ENCODE peak calls at places on chromosome 1, in nine cellular contexts. O is activated naive CD4-positive, alpha-beta T cell; R is stimulated activated CD4-positive, alpha-beta T cell treated with anti-CD3 and anti-CD28 coated beads, Interleukin-4, amount 100 ng/mL, for 48 hours; C is anterior cingulate cortex; Z is mesendoderm; P is Ammon's horn; W is activated CD4-positive, alpha-beta T cell treated with anti-CD3 and anti-CD28 coated beads, Interleukin-2, amount 50 U/mL, for 4 hours; X is left ventricle myocardium superior; D is bronchial epithelial cell. H is an unnamed sample.

GRCh38 chr1:77399250-77400086 is 117.6 kb downstream of the AK5 start:
- DNase-seq in P (peak), C (peak), D (no peak), R (no peak), Z (no peak), W (no peak), X (no peak), O (no peak), H (no peak)

GRCh38 chr1:168081373-168082007 is 55.2 kb downstream of the GPR161 start:
- DNase-seq in X (no peak), O (no peak), R (no peak), W (no peak), P (peak), D (peak), Z (no peak), C (no peak), H (no peak)

GRCh38 chr1:15543589-15544568 is 17.2 kb downstream of the DNAJC16 start:
- DNase-seq in R (no peak), O (no peak), C (no peak), Z (no peak), W (no peak), X (no peak), P (peak), D (no peak), H (no peak)

GRCh38 chr1:225410036-225410435 is 17.8 kb downstream of the LBR start:
- DNase-seq in D (no peak), O (no peak), X (no peak), Z (no peak), C (no peak), P (no peak), R (no peak), W (no peak), H (no peak)

GRCh38 chr1:21174638-21175323 is 1.9 kb downstream of the EIF4G3 start:
- DNase-seq in Z (no peak), P (no peak), O (no peak), R (no peak), X (no peak), D (peak), W (no peak), C (no peak), H (peak)

GRCh38 chr1:226987623-226988336 is 47.7 kb downstream of the COQ8A start:
- DNase-seq in X (no peak), P (no peak), W (no peak), C (no peak), R (no peak), D (no peak), Z (no peak), O (no peak), H (peak)

GRCh38 chr1:84929581-84929980 is 36.6 kb upstream of the LPAR3 start:
- DNase-seq in X (no peak), C (no peak), P (no peak), Z (no peak), O (no peak), R (no peak), W (no peak), D (no peak), H (no peak)

GRCh38 chr1:154407021-154407865 is 2.1 kb downstream of the IL6R start:
- DNase-seq in O (no peak), R (peak), D (peak), Z (no peak), W (no peak), C (no peak), X (no peak), P (no peak), H (no peak)

GRCh38 chr1:216616425-216616824 is 106.8 kb downstream of the ESRRG start:
- DNase-seq in X (no peak), O (no peak), W (no peak), P (no peak), D (no peak), C (no peak), Z (peak), R (no peak), H (no peak)

GRCh38 chr1:228494044-228494353 is 6.8 kb downstream of the RNF187 start:
- DNase-seq in O (no peak), W (no peak), P (no peak), C (no peak), Z (no peak), X (no peak), D (no peak), R (no peak), H (no peak)

GRCh38 chr1:66339944-66340343 is 194.0 kb upstream of the SGIP1 start:
- DNase-seq in D (no peak), W (no peak), C (no peak), P (no peak), X (no peak), Z (no peak), O (no peak), R (no peak), H (peak)

GRCh38 chr1:37434292-37434907 is 40.0 kb upstream of the ZC3H12A start:
- DNase-seq in O (peak), Z (peak), X (peak), P (peak), R (peak), W (peak), C (peak), D (no peak), H (peak)

GRCh38 chr1:109084563-109085517 is 5.7 kb upstream of the TMEM167B start:
- DNase-seq in C (no peak), P (no peak), W (no peak), Z (no peak), X (no peak), D (peak), O (no peak), R (no peak), H (no peak)

GRCh38 chr1:183021405-183022201 is 1.6 kb upstream of the LAMC1 start:
- DNase-seq in R (no peak), W (no peak), O (no peak), X (no peak), C (no peak), P (no peak), Z (no peak), D (no peak), H (no peak)